ENCODE peak calls at places on chromosomes 5 and 9, in six cellular contexts. T, S, Z, H, C and M are unnamed samples.

GRCh38 chr5:75567710-75568109 is 43.5 kb upstream of the ANKDD1B start:
- DNase-seq in T (no peak), S (no peak), Z (no peak), H (no peak), C (no peak), M (no peak)

GRCh38 chr5:87195104-87195581 is 72.5 kb upstream of the RASA1 start:
- DNase-seq in T (no peak), S (no peak), Z (no peak), H (no peak), C (no peak), M (no peak)

GRCh38 chr5:53418844-53419243 is 61.6 kb upstream of the FST start:
- DNase-seq in T (no peak), S (no peak), Z (no peak), H (no peak), C (peak; percentile 6), M (no peak)

GRCh38 chr5:150434502-150434901 is 15.0 kb downstream of the RPS14 start:
- DNase-seq in T (no peak), S (no peak), Z (no peak), H (no peak), C (no peak), M (no peak)

GRCh38 chr5:1111727-1112289 is at the start of gene SLC12A7:
- DNase-seq in T (peak; percentile 69), S (peak; percentile 49), Z (peak; percentile 35), H (peak; percentile 55), C (peak; percentile 78), M (no peak)

GRCh38 chr5:174328626-174329299 is 283.3 kb downstream of the NSG2 start:
- DNase-seq in T (no peak), S (no peak), Z (no peak), H (peak; percentile 73), C (no peak), M (no peak)

GRCh38 chr9:112544477-112544876 is 57.9 kb downstream of the KIAA1958 start:
- DNase-seq in T (no peak), S (no peak), Z (no peak), H (no peak), C (no peak), M (no peak)

GRCh38 chr9:22041792-22042191 is 32.7 kb upstream of the CDKN2B start:
- DNase-seq in T (no peak), S (no peak), Z (no peak), H (no peak), C (peak; percentile 34), M (no peak)